ENCODE peak calls at places on chromosomes 3 and 15, in eight cellular contexts. W is heart right ventricle, H is left ventricle myocardium inferior, D is endothelial cell, X is A673, O is breast epithelium, F is choroid plexus epithelial cell, M is Panc1. V is an unnamed sample.

GRCh38 chr3:137471553-137472204 is 292.4 kb upstream of the SOX14 start:
- DNase-seq in F (no peak), O (no peak), M (no peak), X (no peak), W (no peak), D (no peak), H (no peak), V (no peak)

GRCh38 chr3:122758877-122759670 is 34.6 kb downstream of the HSPBAP1 start:
- DNase-seq in D (no peak), O (no peak), F (peak; percentile 15), H (no peak), M (no peak), X (no peak), W (no peak), V (no peak)

GRCh38 chr15:94671845-94672524 is 440.6 kb downstream of the MCTP2 start:
- DNase-seq in W (no peak), H (no peak), F (peak; percentile 58), D (peak; percentile 33), M (no peak), O (no peak), X (peak; percentile 55), V (no peak)

GRCh38 chr3:108030915-108031425 is 59.9 kb downstream of the CD47 start:
- DNase-seq in O (no peak), F (no peak), M (no peak), H (no peak), D (no peak), W (no peak), X (no peak), V (no peak)

GRCh38 chr3:123294296-123294938 is 92.7 kb downstream of the SEC22A start:
- DNase-seq in X (no peak), F (no peak), D (no peak), O (no peak), W (no peak), H (no peak), M (no peak), V (no peak)

GRCh38 chr3:194215392-194215791 is 79.4 kb downstream of the HES1 start:
- DNase-seq in X (no peak), F (no peak), O (no peak), D (no peak), H (no peak), W (no peak), M (no peak), V (no peak)

GRCh38 chr15:81085898-81086297 is 48.2 kb upstream of the CFAP161 start:
- DNase-seq in M (no peak), H (no peak), D (no peak), X (no peak), F (no peak), W (no peak), O (no peak), V (no peak)

GRCh38 chr3:100969557-100969916 is 23.7 kb downstream of the ABI3BP start:
- DNase-seq in W (no peak), X (no peak), D (no peak), O (no peak), M (no peak), H (no peak), F (no peak), V (no peak)

GRCh38 chr3:126782554-126782953 is 78.5 kb downstream of the CHCHD6 start:
- DNase-seq in D (no peak), H (no peak), X (peak; percentile 55), W (no peak), M (peak; percentile 15), O (no peak), F (peak; percentile 55), V (no peak)

GRCh38 chr15:41607033-41607432 is 48.0 kb downstream of the TYRO3 start:
- DNase-seq in X (peak; percentile 33), D (no peak), O (no peak), H (no peak), F (peak; percentile 79), W (no peak), M (no peak), V (no peak)

GRCh38 chr15:38069001-38069400 is 134.6 kb downstream of the TMCO5A start:
- DNase-seq in H (no peak), D (no peak), F (peak; percentile 87), O (no peak), W (peak; percentile 37), M (no peak), X (peak; percentile 95), V (no peak)

GRCh38 chr15:90829942-90830440 is 38.4 kb upstream of the FURIN start:
- DNase-seq in W (no peak), F (peak; percentile 47), O (no peak), M (no peak), X (no peak), D (no peak), H (no peak), V (no peak)

GRCh38 chr3:195708626-195709481 is 11.9 kb upstream of the MUC20 start:
- DNase-seq in O (no peak), X (no peak), F (no peak), H (no peak), M (no peak), W (no peak), D (no peak), V (no peak)

GRCh38 chr3:159787794-159788205 is 200.8 kb upstream of the IL12A start:
- DNase-seq in F (peak; percentile 96), H (no peak), O (no peak), D (no peak), X (no peak), M (no peak), W (no peak), V (no peak)

GRCh38 chr15:70562906-70563305 is 200.5 kb downstream of the UACA start:
- DNase-seq in X (no peak), H (no peak), M (no peak), W (no peak), O (no peak), D (no peak), F (no peak), V (no peak)

GRCh38 chr3:178043084-178043483 is 493.2 kb upstream of the KCNMB2 start:
- DNase-seq in M (no peak), W (no peak), D (no peak), X (peak; percentile 6), H (no peak), F (peak; percentile 35), O (no peak), V (no peak)

GRCh38 chr15:58346361-58346760 is 85.4 kb upstream of the LIPC start:
- DNase-seq in D (no peak), W (no peak), F (peak; percentile 73), X (peak; percentile 37), M (no peak), H (no peak), O (no peak), V (no peak)

DNA sequence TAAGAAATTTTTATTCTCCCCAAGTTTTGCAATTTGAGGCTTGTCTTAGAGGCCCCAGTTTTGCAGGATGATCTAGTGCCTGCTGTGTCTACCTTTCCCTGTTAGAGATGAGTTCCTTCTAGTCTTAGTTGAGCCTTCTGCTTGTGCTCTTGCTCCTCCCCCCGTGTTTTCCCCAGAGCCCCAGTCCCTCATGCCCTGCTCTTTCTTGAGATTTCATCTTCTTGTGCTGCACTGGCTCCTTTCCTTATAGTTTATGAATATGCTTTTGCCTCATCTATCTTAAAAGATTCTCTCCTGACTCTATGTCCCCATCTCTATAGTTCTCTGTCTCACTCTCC is 4.7 kb downstream of the GAP43 start:
- DNase-seq in D (no peak), O (no peak), F (no peak), X (no peak), H (no peak), W (no peak), M (no peak), V (no peak)
- TF ChIP-seq CTCF in D (no peak), O (no peak), F (no peak), X (no peak), H (no peak), W (no peak), M (no peak), V (no peak)

GRCh38 chr15:89496155-89497098 is at the start of gene RHCG:
- DNase-seq in D (peak; percentile 55), X (peak; percentile 56), W (no peak), H (no peak), O (no peak), F (peak; percentile 61), M (no peak), V (no peak)
- TF ChIP-seq CTCF in D (peak; percentile 57), X (peak; percentile 58), W (no peak), H (peak; percentile 38), O (no peak), F (peak; percentile 64), M (peak; percentile 72), V (no peak)

DNA sequence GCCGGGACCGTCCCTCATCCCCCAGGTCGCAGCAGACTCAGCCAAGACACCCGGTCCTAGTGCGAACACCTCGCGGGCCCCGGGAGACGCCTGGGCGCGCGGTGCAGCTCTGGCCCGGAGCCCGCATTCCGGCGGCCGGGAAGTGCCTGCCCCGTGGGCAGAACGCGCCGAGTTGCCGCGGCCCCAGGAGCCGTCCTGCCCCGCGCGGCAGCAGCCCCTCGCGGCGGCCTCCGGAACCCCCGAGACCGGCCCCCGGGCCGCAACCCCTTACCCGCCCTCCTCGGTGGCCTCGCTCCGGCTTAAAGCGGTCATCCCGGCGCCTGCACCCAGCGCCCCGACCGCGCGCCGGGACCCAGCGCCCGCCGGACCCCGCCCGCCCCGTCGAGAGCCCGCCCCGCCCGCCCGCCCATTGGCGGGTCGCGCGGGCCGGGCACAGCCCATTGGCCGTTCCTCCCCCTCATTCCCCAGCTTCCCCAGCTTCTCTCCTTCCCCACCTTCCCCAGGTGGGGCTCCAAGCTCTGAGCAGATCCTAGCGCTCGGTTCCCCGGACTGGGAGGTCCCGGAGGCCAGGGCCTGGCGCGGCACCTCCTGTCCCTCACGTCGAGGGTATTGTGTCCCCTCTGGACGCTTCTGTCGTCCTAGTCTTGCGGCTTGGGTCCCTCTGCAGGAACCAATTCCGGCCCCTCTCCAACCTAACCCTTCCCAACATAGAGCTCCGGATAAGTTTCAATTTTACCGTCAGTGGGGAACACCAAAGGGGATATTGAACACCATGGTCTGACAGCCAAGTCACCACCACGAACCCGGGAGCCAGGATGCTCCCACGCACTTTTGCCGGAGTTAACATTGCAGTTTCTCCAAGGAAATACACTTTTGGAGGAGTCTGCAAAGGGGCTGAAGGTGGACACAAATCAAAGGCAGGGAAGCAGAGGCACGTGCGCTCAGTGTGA is at the start of gene GRAMD2A:
- DNase-seq in D (peak; percentile 33), W (no peak), M (no peak), O (no peak), H (peak; percentile 32), F (peak; percentile 31), X (peak; percentile 46), V (no peak)
- TF ChIP-seq CTCF in D (no peak), W (no peak), M (no peak), O (no peak), H (no peak), F (no peak), X (no peak), V (no peak)

GRCh38 chr3:82015241-82015640 is 253.8 kb upstream of the GBE1 start:
- DNase-seq in F (no peak), H (no peak), M (no peak), O (no peak), W (no peak), D (no peak), X (no peak), V (no peak)

GRCh38 chr3:82011336-82011735 is 249.9 kb upstream of the GBE1 start:
- DNase-seq in O (no peak), W (no peak), M (no peak), F (no peak), H (no peak), D (no peak), X (no peak), V (no peak)

DNA sequence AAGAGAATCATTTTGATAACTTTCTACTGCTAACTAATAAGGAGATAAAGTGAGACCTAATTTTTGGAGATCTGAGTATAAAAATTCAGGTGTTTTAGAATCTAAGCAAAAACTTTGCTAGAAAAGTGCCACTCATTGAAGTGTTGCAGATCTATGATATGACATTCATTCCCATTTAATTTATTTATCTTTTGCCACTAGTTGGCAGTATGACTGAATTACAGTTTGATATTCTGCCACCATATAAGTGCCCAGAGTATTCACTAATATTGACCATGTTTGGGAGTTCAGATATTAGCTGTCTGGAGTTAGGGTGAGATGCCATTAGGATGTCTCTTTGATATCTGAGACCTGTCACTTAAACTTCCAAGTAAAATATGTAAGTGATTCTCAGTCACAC is 251.3 kb upstream of the GBE1 start:
- DNase-seq in W (no peak), H (no peak), X (no peak), D (no peak), F (peak; percentile 15), M (no peak), O (no peak), V (no peak)
- TF ChIP-seq CTCF in W (no peak), H (peak; percentile 25), X (peak; percentile 34), D (peak; percentile 19), F (no peak), M (peak; percentile 25), O (no peak), V (no peak)